ENCODE peak calls at places on chromosomes 16 and 17, in ten cellular contexts. E, N, P, Y, I, U, T, M, W and H are unnamed samples.

GRCh38 chr16:21959050-21959449 is 5.9 kb downstream of the UQCRC2 start:
- DNase-seq in T (no peak), U (no peak), I (no peak), M (no peak), N (no peak), W (no peak), E (no peak), Y (no peak), P (no peak), H (no peak)

GRCh38 chr17:63434951-63435571 is 11.0 kb downstream of the CYB561 start:
- DNase-seq in Y (peak; percentile 83), P (peak; percentile 76), W (no peak), I (peak; percentile 91), N (peak; percentile 88), E (peak; percentile 87), M (no peak), U (peak; percentile 96), T (no peak), H (no peak)

GRCh38 chr17:39927928-39928867 is 666 bp downstream of the LRRC3C start:
- DNase-seq in W (no peak), E (peak; percentile 66), N (peak; percentile 82), P (no peak), M (peak; percentile 72), T (peak; percentile 87), U (peak; percentile 63), Y (peak; percentile 46), I (peak; percentile 34), H (peak; percentile 59)

GRCh38 chr16:29645699-29646187 is 17.3 kb upstream of the SPN start:
- DNase-seq in I (no peak), P (no peak), E (no peak), N (no peak), T (no peak), Y (no peak), W (no peak), U (no peak), M (peak; percentile 89), H (peak; percentile 72)

GRCh38 chr17:37430051-37430591 is 23.4 kb downstream of the TADA2A start:
- DNase-seq in W (no peak), E (no peak), N (no peak), I (no peak), M (no peak), Y (no peak), T (no peak), U (no peak), P (peak; percentile 88), H (no peak)

GRCh38 chr16:19831678-19832077 is 53.0 kb downstream of the GPRC5B start:
- DNase-seq in N (no peak), I (no peak), U (no peak), T (no peak), E (no peak), M (no peak), Y (no peak), W (peak; percentile 42), P (peak; percentile 70), H (no peak)

GRCh38 chr16:57645691-57646387 is 17.4 kb downstream of the ADGRG1 start:
- DNase-seq in I (no peak), P (peak; percentile 46), Y (no peak), W (no peak), E (no peak), M (no peak), T (no peak), U (no peak), N (peak; percentile 70), H (no peak)

GRCh38 chr17:1943432-1943802 is 81.7 kb downstream of the RTN4RL1 start:
- DNase-seq in I (no peak), N (no peak), E (no peak), Y (no peak), T (no peak), M (no peak), W (no peak), P (no peak), U (no peak), H (no peak)

GRCh38 chr17:77692571-77693161 is 265.8 kb upstream of the TNRC6C start:
- DNase-seq in W (no peak), N (peak; percentile 66), U (no peak), E (no peak), I (no peak), Y (no peak), P (peak; percentile 51), M (no peak), T (no peak), H (no peak)

DNA sequence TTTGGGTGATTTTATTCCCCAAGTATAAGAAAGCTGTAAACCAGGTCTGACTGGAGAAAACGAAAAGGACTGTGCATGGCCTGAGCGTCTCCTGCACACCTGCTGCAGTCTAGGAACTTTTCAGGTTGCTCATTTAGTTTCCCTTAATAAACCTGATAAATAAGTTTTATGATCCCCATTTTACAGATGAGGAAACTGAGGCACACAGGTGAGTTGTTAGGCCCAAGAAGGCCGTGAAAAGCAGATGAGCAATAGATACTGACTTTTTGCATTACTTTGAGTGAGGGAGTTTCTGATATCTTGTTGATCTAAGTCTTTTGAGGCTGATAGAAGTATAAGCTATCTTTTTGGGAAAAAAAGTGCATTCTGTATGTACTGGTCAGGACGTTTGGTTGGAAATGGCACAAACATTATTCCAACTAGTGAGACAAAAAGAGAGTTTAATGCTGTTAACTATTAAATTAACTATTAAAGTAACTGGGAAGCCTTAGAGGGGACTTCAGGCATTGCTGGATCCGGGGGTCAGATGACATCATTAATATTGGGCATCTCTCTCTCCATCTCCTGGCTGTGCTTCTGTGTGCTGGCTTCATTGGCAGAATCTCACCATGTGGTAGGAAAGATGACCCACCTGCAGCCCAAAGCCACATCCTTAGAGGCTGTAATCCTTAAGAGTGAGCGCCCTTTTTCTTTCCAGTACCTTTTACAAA is 163.4 kb downstream of the CMIP start:
- DNase-seq in M (no peak), W (no peak), E (no peak), U (no peak), Y (no peak), N (no peak), P (no peak), T (no peak), I (no peak), H (no peak)
- TF ChIP-seq CTCF in M (no peak), W (no peak), E (no peak), U (no peak), Y (no peak), N (no peak), P (no peak), T (no peak), I (no peak), H (no peak)

GRCh38 chr16:69111216-69111615 is 5.8 kb downstream of the HAS3 start:
- DNase-seq in U (no peak), W (no peak), T (peak; percentile 36), P (no peak), M (no peak), Y (no peak), I (no peak), E (no peak), N (peak; percentile 7), H (no peak)
- H3K36me3 ChIP-seq in U (no peaks in the 10 kb centered on the region), W (no peaks in the 10 kb centered on the region), T (peaks cover 38% of the 10 kb centered on the region), P (peaks cover 45% of the 10 kb centered on the region), M (no peaks in the 10 kb centered on the region), Y (no peaks in the 10 kb centered on the region), I (no peaks in the 10 kb centered on the region), E (no peaks in the 10 kb centered on the region), N (peaks cover 49% of the 10 kb centered on the region), H (no peaks in the 10 kb centered on the region)

DNA sequence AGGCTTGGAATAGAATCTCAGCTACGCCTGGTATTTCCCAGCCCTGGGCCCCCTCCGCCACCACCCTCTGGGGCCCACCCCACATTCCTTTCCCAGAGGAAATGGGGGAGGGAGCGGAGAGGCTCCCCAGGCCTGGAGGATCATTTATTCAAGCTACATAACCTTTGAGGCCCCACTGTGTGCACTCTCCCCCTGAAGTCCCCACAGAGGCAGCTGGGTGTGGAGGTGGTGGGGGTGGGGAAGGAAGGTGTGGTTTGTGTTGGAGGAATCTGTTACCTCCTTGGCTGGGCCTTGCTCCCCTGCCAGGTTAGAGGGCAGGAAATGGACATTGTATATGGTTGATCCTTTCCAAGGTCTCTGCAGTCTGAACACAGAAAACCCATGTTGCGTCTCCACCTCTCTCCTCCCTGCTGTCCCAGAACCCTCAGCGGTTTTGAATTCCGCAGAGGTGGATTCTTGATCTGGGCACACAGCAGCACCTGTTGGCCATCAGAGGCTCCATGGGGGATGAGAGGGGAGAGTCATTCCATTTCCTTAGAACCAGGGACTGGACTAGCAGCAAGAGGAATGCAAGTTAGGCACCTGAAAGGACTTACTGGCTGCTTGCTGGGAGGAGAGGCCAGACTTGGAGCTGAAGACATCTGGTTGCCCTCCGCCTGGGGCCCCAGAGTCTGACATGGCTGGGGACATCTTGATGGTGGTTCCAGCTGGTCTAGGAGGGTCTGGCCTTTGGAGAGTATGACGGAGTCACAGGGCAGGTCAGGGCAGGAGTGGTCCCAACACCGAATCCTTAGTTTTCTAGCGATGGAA is 23.0 kb downstream of the ARHGAP23 start:
- DNase-seq in T (no peak), U (no peak), I (no peak), N (no peak), W (no peak), E (no peak), Y (no peak), P (no peak), M (peak; percentile 50), H (peak; percentile 96)
- H3K4me1 ChIP-seq in T (peaks cover 89% of the 10 kb centered on the region), U (no peaks in the 10 kb centered on the region), I (peaks cover 5% of the 10 kb centered on the region), N (peaks cover 39% of the 10 kb centered on the region), W (peaks cover 46% of the 10 kb centered on the region), E (no peaks in the 10 kb centered on the region), Y (peaks cover 45% of the 10 kb centered on the region), P (peaks cover 76% of the 10 kb centered on the region), M (peaks cover 33% of the 10 kb centered on the region), H (peaks cover 69% of the 10 kb centered on the region)

GRCh38 chr17:81999975-82000802 is 22.5 kb downstream of the CENPX start:
- DNase-seq in U (no peak), N (no peak), Y (no peak), W (no peak), P (no peak), E (no peak), T (no peak), M (peak; percentile 98), I (no peak), H (no peak)

GRCh38 chr17:82000803-82001649 is 21.7 kb downstream of the CENPX start:
- DNase-seq in P (no peak), M (no peak), T (no peak), I (no peak), N (no peak), Y (no peak), E (peak; percentile 67), U (no peak), W (no peak), H (no peak)

GRCh38 chr17:81998222-81998621 is 20.8 kb downstream of the ASPSCR1 start:
- DNase-seq in N (no peak), I (no peak), U (no peak), Y (no peak), M (no peak), P (no peak), T (no peak), E (no peak), W (no peak), H (no peak)

GRCh38 chr17:81998719-81999438 is 21.4 kb downstream of the ASPSCR1 start:
- DNase-seq in Y (no peak), T (no peak), P (no peak), N (no peak), I (no peak), U (no peak), W (no peak), M (no peak), E (no peak), H (no peak)

GRCh38 chr17:81999587-81999974 is 22.2 kb downstream of the ASPSCR1 start:
- DNase-seq in Y (no peak), U (no peak), I (no peak), T (no peak), W (no peak), P (no peak), E (no peak), N (no peak), M (peak; percentile 83), H (no peak)
- TF ChIP-seq CTCF in Y (no peak), U (no peak), I (no peak), T (no peak), W (no peak), P (no peak), E (no peak), N (no peak), M (no peak), H (no peak)